ENCODE peak calls at places on chromosome 9, in four cellular contexts. Y, K, O and C are unnamed samples.

GRCh38 chr9:110133608-110134214 is 74.2 kb downstream of the C9orf152 start:
- DNase-seq in Y (no peak), K (no peak), O (peak), C (no peak)

GRCh38 chr9:29456940-29457339 is 1883.7 kb upstream of the C9orf72 start:
- DNase-seq in Y (no peak), K (no peak), O (peak), C (no peak)

GRCh38 chr9:126692041-126692758 is 78.5 kb downstream of the LMX1B start:
- DNase-seq in Y (no peak), K (no peak), O (no peak), C (no peak)

GRCh38 chr9:114238471-114238870 is 83.1 kb downstream of the COL27A1 start:
- DNase-seq in Y (no peak), K (peak), O (no peak), C (no peak)

GRCh38 chr9:97756991-97757390 is 59.9 kb upstream of the XPA start:
- DNase-seq in Y (no peak), K (no peak), O (no peak), C (no peak)

GRCh38 chr9:99124534-99124933 is 19.6 kb downstream of the TGFBR1 start:
- DNase-seq in Y (no peak), K (no peak), O (no peak), C (no peak)

GRCh38 chr9:126667190-126668055 is 53.7 kb downstream of the LMX1B start:
- DNase-seq in Y (no peak), K (no peak), O (no peak), C (peak)

GRCh38 chr9:91658513-91659105 is 235.0 kb upstream of the NFIL3 start:
- DNase-seq in Y (no peak), K (no peak), O (no peak), C (no peak)

GRCh38 chr9:27714388-27714787 is 141.1 kb upstream of the C9orf72 start:
- DNase-seq in Y (no peak), K (no peak), O (no peak), C (peak)

DNA sequence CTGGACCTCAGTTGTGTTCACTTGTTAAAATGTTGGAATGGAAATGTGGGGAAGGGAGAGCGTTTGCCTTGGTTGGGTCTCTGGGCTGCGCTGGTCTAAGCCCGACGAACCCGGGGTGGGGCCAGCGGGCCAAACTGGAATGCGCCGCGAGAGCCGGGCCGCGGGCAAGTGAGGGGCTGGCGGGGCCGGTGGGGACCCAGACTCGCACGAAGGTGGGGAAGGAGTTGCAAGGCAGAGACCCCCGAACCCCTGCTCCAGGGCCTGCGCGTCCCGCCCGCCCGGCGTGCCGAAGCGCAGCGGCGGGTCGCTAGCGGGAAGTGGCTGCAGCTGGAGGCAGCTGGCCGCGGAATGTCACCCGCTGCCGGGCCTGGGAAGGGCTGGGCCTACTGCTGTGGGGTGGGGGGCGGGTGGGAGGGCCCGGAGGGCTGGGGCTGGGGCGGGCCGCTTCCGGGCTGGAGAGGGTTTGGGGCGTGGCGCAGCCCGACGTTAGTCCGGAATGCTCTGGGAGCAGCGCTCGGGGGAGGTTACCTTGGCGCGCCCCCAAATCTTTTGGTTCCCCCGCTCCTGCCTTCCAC is 84.8 kb downstream of the DAB2IP start:
- DNase-seq in Y (peak), K (peak), O (peak), C (peak)
- H3K4me3 ChIP-seq in Y (peak), K (peak), O (peak), C (peak)

GRCh38 chr9:136345281-136346156 is 18.0 kb downstream of the DNLZ start:
- DNase-seq in Y (peak), K (peak), O (peak), C (peak)

GRCh38 chr9:136347472-136348256 is 15.9 kb downstream of the DNLZ start:
- DNase-seq in Y (no peak), K (no peak), O (no peak), C (no peak)

GRCh38 chr9:136346927-136347465 is 16.5 kb downstream of the DNLZ start:
- DNase-seq in Y (no peak), K (no peak), O (no peak), C (no peak)

GRCh38 chr9:136344544-136345280 is 17.4 kb downstream of the GPSM1 start:
- DNase-seq in Y (no peak), K (no peak), O (no peak), C (no peak)

GRCh38 chr9:136346157-136346481 is 17.4 kb downstream of the DNLZ start:
- DNase-seq in Y (no peak), K (no peak), O (no peak), C (no peak)
- H3K4me3 ChIP-seq in Y (no peak), K (peak), O (no peak), C (no peak)

GRCh38 chr9:38656896-38657295 is 36.5 kb upstream of the ANKRD18A start:
- DNase-seq in Y (no peak), K (no peak), O (no peak), C (no peak)
- H3K4me3 ChIP-seq in Y (no peak), K (no peak), O (no peak), C (no peak)

GRCh38 chr9:105088088-105088487 is 156.4 kb upstream of the SLC44A1 start:
- DNase-seq in Y (no peak), K (no peak), O (no peak), C (no peak)

GRCh38 chr9:105082843-105083242 is 154.9 kb upstream of the ABCA1 start:
- DNase-seq in Y (no peak), K (no peak), O (no peak), C (no peak)

GRCh38 chr9:105079457-105079856 is 151.5 kb upstream of the ABCA1 start:
- DNase-seq in Y (no peak), K (no peak), O (no peak), C (no peak)

GRCh38 chr9:105088499-105088898 is 156.0 kb upstream of the SLC44A1 start:
- DNase-seq in Y (no peak), K (no peak), O (no peak), C (no peak)

GRCh38 chr9:105083246-105083645 is 155.3 kb upstream of the ABCA1 start:
- DNase-seq in Y (no peak), K (no peak), O (no peak), C (peak)
- H3K4me3 ChIP-seq in Y (no peak), K (no peak), O (no peak), C (no peak)